ENCODE peak calls at places on chromosomes 4 and X, in eight cellular contexts. J, X, M, R, G, C, Q and K are unnamed samples. For H3K9me3, the result is how much of the 10 kb centered on the place peaks cover.

GRCh38 chrX:40543661-40544328 is 37.0 kb upstream of the ATP6AP2 start:
- DNase-seq in J (peak), X (peak), M (peak), R (no peak), G (no peak), C (no peak), Q (peak), K (no peak)

GRCh38 chr4:109886303-109886702 is 26.4 kb upstream of the EGF start:
- DNase-seq in J (no peak), X (no peak), M (no peak), R (no peak), G (no peak), C (no peak), Q (no peak), K (no peak)

GRCh38 chrX:37746268-37746931 is 33.5 kb upstream of the CYBB start:
- DNase-seq in J (peak), X (no peak), M (no peak), R (no peak), G (no peak), C (no peak), Q (no peak), K (no peak)

GRCh38 chr4:118351851-118352827 is 664 bp downstream of the PRSS12 start:
- DNase-seq in J (no peak), X (no peak), M (no peak), R (no peak), G (no peak), C (peak), Q (no peak), K (peak)

GRCh38 chr4:183100827-183101226 is 1.8 kb downstream of the WWC2 start:
- DNase-seq in J (peak), X (no peak), M (no peak), R (no peak), G (no peak), C (no peak), Q (peak), K (no peak)

GRCh38 chr4:13355036-13355910 is 128.9 kb downstream of the RAB28 start:
- DNase-seq in J (no peak), X (no peak), M (no peak), R (no peak), G (no peak), C (no peak), Q (no peak), K (no peak)

GRCh38 chr4:160233141-160233540 is 1130.3 kb downstream of the RAPGEF2 start:
- DNase-seq in J (no peak), X (no peak), M (no peak), R (no peak), G (no peak), C (no peak), Q (no peak), K (no peak)

GRCh38 chr4:119647558-119647957 is 19.0 kb upstream of the PDE5A start:
- DNase-seq in J (no peak), X (no peak), M (no peak), R (no peak), G (no peak), C (no peak), Q (no peak), K (no peak)

GRCh38 chr4:89781321-89781720 is 55.6 kb downstream of the SNCA start:
- DNase-seq in J (no peak), X (no peak), M (no peak), R (no peak), G (no peak), C (no peak), Q (no peak), K (no peak)

GRCh38 chr4:95107004-95107403 is 349.2 kb downstream of the BMPR1B start:
- DNase-seq in J (peak), X (no peak), M (no peak), R (no peak), G (no peak), C (no peak), Q (no peak), K (no peak)

GRCh38 chr4:140091305-140091704 is 62.7 kb downstream of the MAML3 start:
- DNase-seq in J (no peak), X (no peak), M (no peak), R (no peak), G (no peak), C (no peak), Q (peak), K (no peak)

GRCh38 chr4:141977433-141977832 is 341.1 kb downstream of the IL15 start:
- DNase-seq in J (peak), X (no peak), M (no peak), R (no peak), G (no peak), C (no peak), Q (no peak), K (no peak)

GRCh38 chr4:77176606-77177005 is 19.6 kb downstream of the CCNG2 start:
- DNase-seq in J (no peak), X (no peak), M (no peak), R (peak), G (no peak), C (no peak), Q (no peak), K (no peak)

GRCh38 chr4:74293558-74293957 is 14.7 kb upstream of the EPGN start:
- DNase-seq in J (peak), X (no peak), M (no peak), R (no peak), G (no peak), C (no peak), Q (no peak), K (no peak)

GRCh38 chr4:74156521-74156920 is 1.4 kb upstream of the MTHFD2L start:
- DNase-seq in J (no peak), X (no peak), M (no peak), R (no peak), G (no peak), C (no peak), Q (no peak), K (no peak)

GRCh38 chr4:21117771-21118170 is 417.5 kb downstream of the PACRGL start:
- DNase-seq in J (no peak), X (no peak), M (no peak), R (no peak), G (no peak), C (no peak), Q (no peak), K (no peak)

GRCh38 chrX:134669378-134670098 is 11.3 kb upstream of the PLAC1 start:
- DNase-seq in J (peak), X (peak), M (no peak), R (no peak), G (peak), C (peak), Q (peak), K (no peak)

GRCh38 chr4:11471613-11472012 is 42.9 kb upstream of the HS3ST1 start:
- DNase-seq in J (no peak), X (no peak), M (peak), R (no peak), G (no peak), C (no peak), Q (peak), K (peak)

GRCh38 chr4:33060873-33061542 is 2340.8 kb downstream of the PCDH7 start:
- DNase-seq in J (peak), X (no peak), M (peak), R (no peak), G (no peak), C (peak), Q (no peak), K (peak)

GRCh38 chr4:179465131-179465797 is 2023.0 kb upstream of the AGA start:
- DNase-seq in J (peak), X (no peak), M (no peak), R (no peak), G (no peak), C (no peak), Q (no peak), K (no peak)

GRCh38 chrX:32530802-32531403 is 680.4 kb downstream of the DMD start:
- DNase-seq in J (peak), X (peak), M (no peak), R (no peak), G (no peak), C (no peak), Q (peak), K (peak)
- TF ChIP-seq CTCF in J (peak), X (peak), M (no peak), R (peak), G (peak), C (peak), Q (peak), K (peak)

DNA sequence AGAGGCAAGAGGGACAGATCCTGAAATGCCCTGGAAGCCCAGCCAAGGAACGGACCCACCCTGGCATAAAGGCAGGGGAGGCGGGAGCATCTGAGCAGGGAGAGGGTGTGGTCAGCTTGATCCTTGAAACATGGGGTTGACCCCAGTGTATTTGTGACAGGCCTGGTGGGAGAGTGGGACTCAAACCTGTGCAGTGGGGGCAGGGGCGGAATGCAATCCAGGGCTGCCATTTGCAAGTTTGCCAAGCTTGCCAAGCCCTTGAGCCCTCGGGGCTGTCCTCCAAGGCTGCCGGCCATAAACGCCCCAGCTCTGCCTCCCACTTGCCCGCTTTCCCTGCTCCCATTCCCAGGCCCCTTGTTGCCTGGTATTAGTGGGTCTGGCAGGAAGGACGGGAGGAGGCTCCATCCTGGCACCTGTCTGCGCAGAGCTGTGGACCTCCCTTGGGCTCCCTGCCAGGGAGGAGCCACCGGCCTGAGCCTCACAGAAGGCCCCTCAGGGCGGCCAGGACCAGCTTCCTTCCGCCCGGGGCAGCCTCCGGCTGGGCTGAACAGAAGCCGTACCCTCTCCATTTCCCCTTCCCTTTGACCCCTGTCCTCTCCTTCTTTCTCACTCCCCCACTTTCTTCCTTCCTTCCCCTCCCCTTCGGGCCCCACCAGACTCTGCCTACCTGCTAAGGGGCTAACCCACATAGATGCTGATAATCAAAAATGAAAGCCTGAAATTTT is 661 bp downstream of the S100P start:
- DNase-seq in J (no peak), X (no peak), M (no peak), R (no peak), G (no peak), C (no peak), Q (peak), K (no peak)
- H3K4me3 ChIP-seq in J (peak), X (no peak), M (peak), R (no peak), G (no peak), C (no peak), Q (no peak), K (no peak)

GRCh38 chrX:48058621-48059295 is 12.7 kb downstream of the ZNF630 start:
- DNase-seq in J (no peak), X (no peak), M (no peak), R (no peak), G (no peak), C (no peak), Q (no peak), K (no peak)
- H3K9me3 ChIP-seq in J (under half), X (under half), M (under half), R (half or more), G (under half), C (under half), Q (under half), K (under half)

DNA sequence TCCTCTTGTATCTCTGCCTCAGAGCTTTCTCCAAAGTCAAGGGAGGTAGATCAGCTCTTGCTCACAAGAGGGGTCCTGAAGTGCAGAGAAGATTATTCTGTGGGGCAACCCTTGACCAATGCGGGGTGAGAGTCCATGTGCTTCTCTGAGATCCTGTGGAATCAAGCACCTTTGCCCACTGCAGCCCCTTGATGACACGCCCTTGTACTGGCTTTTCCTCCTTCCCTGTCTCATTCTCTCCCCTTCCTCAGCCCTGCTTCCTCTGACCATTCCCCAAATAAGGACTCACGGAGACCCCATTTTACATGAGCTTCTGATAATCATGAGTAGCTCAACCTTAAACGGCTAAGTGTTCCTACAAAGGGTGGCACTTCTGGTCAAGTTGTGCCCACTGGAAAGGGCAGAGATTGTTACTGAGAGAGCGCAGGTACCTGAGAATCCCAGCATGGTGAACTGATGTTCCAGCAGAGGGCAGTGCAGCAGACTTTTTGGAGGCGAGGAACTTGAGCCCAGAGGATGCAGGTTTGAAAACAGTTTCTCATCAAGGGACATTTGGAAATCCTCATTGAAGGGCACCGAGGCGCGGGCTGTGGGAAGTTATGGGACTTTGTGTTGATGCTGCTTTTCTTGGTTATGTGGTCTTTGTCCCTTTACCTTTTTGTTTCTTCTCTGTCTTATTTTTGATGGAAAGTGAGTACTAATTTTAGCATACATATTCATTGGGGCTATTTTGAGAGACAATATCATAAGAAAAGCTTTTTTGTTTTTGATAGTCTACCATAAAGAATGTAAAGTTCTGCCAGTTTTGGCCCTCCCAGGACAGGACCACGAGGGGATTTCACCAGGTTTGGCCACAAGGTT is 201.3 kb downstream of the RBM46 start:
- DNase-seq in J (peak), X (peak), M (peak), R (peak), G (peak), C (peak), Q (peak), K (peak)
- TF ChIP-seq CTCF in J (peak), X (peak), M (peak), R (peak), G (peak), C (peak), Q (peak), K (peak)

GRCh38 chrX:9467181-9467580 is 2.3 kb downstream of the TBL1X start:
- DNase-seq in J (no peak), X (no peak), M (no peak), R (no peak), G (no peak), C (no peak), Q (no peak), K (no peak)

GRCh38 chrX:9467751-9468150 is 2.9 kb downstream of the TBL1X start:
- DNase-seq in J (no peak), X (no peak), M (no peak), R (no peak), G (no peak), C (no peak), Q (no peak), K (no peak)

GRCh38 chrX:9466115-9466495 is 1.2 kb downstream of the TBL1X start:
- DNase-seq in J (peak), X (peak), M (peak), R (peak), G (peak), C (peak), Q (peak), K (peak)

GRCh38 chrX:9465380-9466114 is 689 bp downstream of the TBL1X start:
- DNase-seq in J (no peak), X (no peak), M (peak), R (no peak), G (peak), C (peak), Q (peak), K (peak)

GRCh38 chrX:9466711-9467110 is 1.9 kb downstream of the TBL1X start:
- DNase-seq in J (peak), X (no peak), M (no peak), R (no peak), G (no peak), C (no peak), Q (no peak), K (no peak)
- H3K4me3 ChIP-seq in J (peak), X (peak), M (peak), R (peak), G (peak), C (peak), Q (peak), K (no peak)